ENCODE peak calls at places on chromosomes 2 and 18, in six cellular contexts. One of them, this sample, is unnamed.

GRCh38 chr2:63590621-63591408 is 2.1 kb downstream of the MDH1 start:
- DNase-seq in left ventricle myocardium inferior: no peak
- DNase-seq in kidney: no peak
- DNase-seq in upper lobe of right lung: no peak
- DNase-seq in aorta: no peak
- DNase-seq in hepatocyte: peak; percentile 49
- DNase-seq in this sample: no peak

GRCh38 chr2:26542194-26542455 is 64.2 kb upstream of the OTOF start:
- DNase-seq in upper lobe of right lung: peak; percentile 34
- DNase-seq in aorta: peak; percentile 13
- DNase-seq in left ventricle myocardium inferior: no peak
- DNase-seq in hepatocyte: no peak
- DNase-seq in kidney: no peak
- DNase-seq in this sample: peak; percentile 38

GRCh38 chr2:66531156-66531555 is 96.2 kb downstream of the MEIS1 start:
- DNase-seq in left ventricle myocardium inferior: no peak
- DNase-seq in hepatocyte: no peak
- DNase-seq in aorta: no peak
- DNase-seq in upper lobe of right lung: no peak
- DNase-seq in kidney: no peak
- DNase-seq in this sample: no peak

GRCh38 chr18:61892683-61893303 is at the start of gene RNF152:
- DNase-seq in upper lobe of right lung: peak; percentile 63
- DNase-seq in aorta: peak; percentile 74
- DNase-seq in kidney: peak; percentile 81
- DNase-seq in hepatocyte: peak; percentile 61
- DNase-seq in left ventricle myocardium inferior: peak; percentile 36
- DNase-seq in this sample: peak; percentile 90

GRCh38 chr2:152573168-152573567 is 144.1 kb downstream of the PRPF40A start:
- DNase-seq in hepatocyte: no peak
- DNase-seq in upper lobe of right lung: no peak
- DNase-seq in left ventricle myocardium inferior: no peak
- DNase-seq in aorta: no peak
- DNase-seq in kidney: no peak
- DNase-seq in this sample: no peak

GRCh38 chr2:25521665-25522387 is 151.6 kb downstream of the DTNB start:
- DNase-seq in kidney: no peak
- DNase-seq in left ventricle myocardium inferior: no peak
- DNase-seq in hepatocyte: peak; percentile 83
- DNase-seq in aorta: no peak
- DNase-seq in upper lobe of right lung: no peak
- DNase-seq in this sample: no peak

GRCh38 chr2:96321230-96322103 is 3.6 kb upstream of the ITPRIPL1 start:
- DNase-seq in kidney: peak; percentile 80
- DNase-seq in left ventricle myocardium inferior: peak; percentile 50
- DNase-seq in aorta: peak; percentile 82
- DNase-seq in hepatocyte: peak; percentile 23
- DNase-seq in upper lobe of right lung: peak; percentile 79
- DNase-seq in this sample: peak; percentile 83

GRCh38 chr2:70797502-70797901 is 7.1 kb upstream of the FIGLA start:
- DNase-seq in left ventricle myocardium inferior: no peak
- DNase-seq in aorta: no peak
- DNase-seq in hepatocyte: no peak
- DNase-seq in kidney: no peak
- DNase-seq in upper lobe of right lung: no peak
- DNase-seq in this sample: no peak

GRCh38 chr2:12452211-12452610 is 264.5 kb upstream of the TRIB2 start:
- DNase-seq in upper lobe of right lung: no peak
- DNase-seq in aorta: no peak
- DNase-seq in kidney: no peak
- DNase-seq in hepatocyte: no peak
- DNase-seq in left ventricle myocardium inferior: no peak
- DNase-seq in this sample: no peak

GRCh38 chr2:8876628-8877027 is 39.2 kb upstream of the KIDINS220 start:
- DNase-seq in aorta: no peak
- DNase-seq in kidney: no peak
- DNase-seq in left ventricle myocardium inferior: no peak
- DNase-seq in hepatocyte: no peak
- DNase-seq in upper lobe of right lung: no peak
- DNase-seq in this sample: no peak

GRCh38 chr2:36670881-36671595 is 25.5 kb upstream of the VIT start:
- DNase-seq in left ventricle myocardium inferior: no peak
- DNase-seq in hepatocyte: no peak
- DNase-seq in upper lobe of right lung: no peak
- DNase-seq in kidney: no peak
- DNase-seq in aorta: no peak
- DNase-seq in this sample: no peak

GRCh38 chr2:118223487-118224136 is 135.3 kb downstream of the INSIG2 start:
- DNase-seq in kidney: no peak
- DNase-seq in hepatocyte: no peak
- DNase-seq in aorta: no peak
- DNase-seq in left ventricle myocardium inferior: no peak
- DNase-seq in upper lobe of right lung: no peak
- DNase-seq in this sample: peak; percentile 71

GRCh38 chr2:184644685-184645084 is 46.4 kb downstream of the ZNF804A start:
- DNase-seq in upper lobe of right lung: no peak
- DNase-seq in kidney: no peak
- DNase-seq in left ventricle myocardium inferior: no peak
- DNase-seq in hepatocyte: no peak
- DNase-seq in aorta: no peak
- DNase-seq in this sample: no peak

GRCh38 chr18:55897101-55897500 is 309.1 kb upstream of the TCF4 start:
- DNase-seq in left ventricle myocardium inferior: no peak
- DNase-seq in hepatocyte: peak; percentile 10
- DNase-seq in upper lobe of right lung: no peak
- DNase-seq in aorta: no peak
- DNase-seq in kidney: no peak
- DNase-seq in this sample: no peak

GRCh38 chr2:176907341-176907740 is 305.3 kb upstream of the HNRNPA3 start:
- DNase-seq in upper lobe of right lung: no peak
- DNase-seq in kidney: no peak
- DNase-seq in aorta: no peak
- DNase-seq in hepatocyte: no peak
- DNase-seq in left ventricle myocardium inferior: no peak
- DNase-seq in this sample: no peak

GRCh38 chr2:181781082-181781786 is 100.9 kb upstream of the NEUROD1 start:
- DNase-seq in upper lobe of right lung: no peak
- DNase-seq in left ventricle myocardium inferior: no peak
- DNase-seq in aorta: no peak
- DNase-seq in hepatocyte: no peak
- DNase-seq in kidney: no peak
- DNase-seq in this sample: no peak

GRCh38 chr2:28547223-28547860 is 51.5 kb downstream of the PLB1 start:
- DNase-seq in aorta: no peak
- DNase-seq in upper lobe of right lung: no peak
- DNase-seq in left ventricle myocardium inferior: no peak
- DNase-seq in hepatocyte: no peak
- DNase-seq in kidney: no peak
- DNase-seq in this sample: no peak

GRCh38 chr2:15160201-15160600 is 400.9 kb downstream of the NBAS start:
- DNase-seq in aorta: no peak
- DNase-seq in upper lobe of right lung: no peak
- DNase-seq in left ventricle myocardium inferior: no peak
- DNase-seq in kidney: no peak
- DNase-seq in hepatocyte: no peak
- DNase-seq in this sample: no peak

GRCh38 chr2:32479224-32479623 is 122.4 kb downstream of the BIRC6 start:
- DNase-seq in upper lobe of right lung: no peak
- DNase-seq in left ventricle myocardium inferior: no peak
- DNase-seq in kidney: no peak
- DNase-seq in aorta: no peak
- DNase-seq in hepatocyte: no peak
- DNase-seq in this sample: no peak

GRCh38 chr2:173884403-173884802 is 80.8 kb downstream of the SP3 start:
- DNase-seq in aorta: no peak
- DNase-seq in kidney: no peak
- DNase-seq in hepatocyte: peak; percentile 29
- DNase-seq in left ventricle myocardium inferior: peak; percentile 55
- DNase-seq in upper lobe of right lung: peak; percentile 76
- DNase-seq in this sample: peak; percentile 81

DNA sequence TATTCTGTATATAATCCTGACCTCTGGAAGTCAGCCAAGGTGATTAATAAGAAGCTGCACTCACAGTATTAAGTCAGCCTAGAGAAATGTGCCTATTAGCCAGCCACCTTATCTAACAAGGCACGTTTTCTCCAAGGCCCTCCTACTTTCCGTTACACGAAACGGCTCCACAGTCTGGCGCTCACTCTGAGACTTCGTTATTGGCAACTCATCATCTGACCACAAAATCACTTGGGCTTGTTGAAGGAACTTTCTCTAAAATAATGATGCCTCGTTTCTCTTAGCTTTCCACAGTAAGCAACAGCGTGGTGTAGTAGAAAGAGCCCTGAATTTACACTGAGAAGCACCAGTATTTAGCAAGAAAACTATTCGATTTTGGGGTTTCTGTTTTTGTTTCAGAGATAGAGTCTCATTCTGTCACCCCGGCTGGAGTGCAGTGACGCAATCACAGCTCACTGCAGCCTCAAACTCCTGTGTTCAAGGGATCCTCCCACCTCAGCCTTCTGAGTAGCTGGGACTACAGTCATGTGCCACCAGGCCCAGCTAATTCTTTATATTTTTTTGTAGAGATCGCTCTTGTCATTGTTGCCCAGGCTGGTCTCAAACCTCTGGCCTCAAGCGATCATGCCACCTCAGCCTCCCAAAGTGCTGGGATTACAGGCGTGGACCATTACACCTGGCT is 53.6 kb upstream of the SLC14A1 start:
- DNase-seq in aorta: no peak
- DNase-seq in upper lobe of right lung: no peak
- DNase-seq in left ventricle myocardium inferior: no peak
- DNase-seq in hepatocyte: no peak
- DNase-seq in kidney: no peak
- DNase-seq in this sample: peak; percentile 39
- H3K4me1 ChIP-seq in aorta: no peaks in the 10 kb centered on the region
- H3K4me1 ChIP-seq in upper lobe of right lung: peaks cover 33% of the 10 kb centered on the region
- H3K4me1 ChIP-seq in left ventricle myocardium inferior: peaks cover 22% of the 10 kb centered on the region
- H3K4me1 ChIP-seq in hepatocyte: no peaks in the 10 kb centered on the region
- H3K4me1 ChIP-seq in kidney: peaks cover 7% of the 10 kb centered on the region
- H3K4me1 ChIP-seq in this sample: no peaks in the 10 kb centered on the region

GRCh38 chr2:119721462-119721861 is 38.3 kb upstream of the PTPN4 start:
- DNase-seq in hepatocyte: no peak
- DNase-seq in kidney: no peak
- DNase-seq in aorta: no peak
- DNase-seq in upper lobe of right lung: no peak
- DNase-seq in left ventricle myocardium inferior: peak; percentile 27
- DNase-seq in this sample: no peak

GRCh38 chr2:119723784-119724467 is 35.8 kb upstream of the PTPN4 start:
- DNase-seq in hepatocyte: no peak
- DNase-seq in upper lobe of right lung: no peak
- DNase-seq in kidney: no peak
- DNase-seq in left ventricle myocardium inferior: no peak
- DNase-seq in aorta: no peak
- DNase-seq in this sample: no peak

GRCh38 chr2:119721043-119721442 is 38.7 kb upstream of the PTPN4 start:
- DNase-seq in upper lobe of right lung: no peak
- DNase-seq in aorta: no peak
- DNase-seq in left ventricle myocardium inferior: no peak
- DNase-seq in hepatocyte: no peak
- DNase-seq in kidney: no peak
- DNase-seq in this sample: no peak

GRCh38 chr2:119723121-119723635 is 36.5 kb upstream of the PTPN4 start:
- DNase-seq in left ventricle myocardium inferior: no peak
- DNase-seq in upper lobe of right lung: no peak
- DNase-seq in kidney: no peak
- DNase-seq in aorta: no peak
- DNase-seq in hepatocyte: no peak
- DNase-seq in this sample: no peak

DNA sequence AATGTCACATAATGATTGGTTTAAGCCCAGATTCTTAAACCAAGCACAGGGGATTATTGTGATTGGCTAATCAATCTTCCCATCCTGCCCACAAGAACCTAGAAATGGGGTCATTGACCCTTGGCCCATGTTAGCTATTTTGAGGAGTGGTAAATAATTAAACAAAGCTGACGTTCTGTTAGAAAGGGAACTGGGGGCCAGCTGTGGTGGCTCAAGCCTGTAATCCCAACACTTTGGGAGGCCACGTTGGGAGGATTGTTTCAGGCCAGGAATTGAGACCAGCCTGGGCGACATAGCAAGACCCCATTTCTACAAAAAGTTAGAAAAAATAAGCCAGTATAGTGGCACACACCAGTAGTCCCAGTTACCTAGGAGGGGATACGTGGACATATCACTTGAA is 37.8 kb upstream of the PTPN4 start:
- DNase-seq in kidney: no peak
- DNase-seq in upper lobe of right lung: no peak
- DNase-seq in left ventricle myocardium inferior: no peak
- DNase-seq in hepatocyte: no peak
- DNase-seq in aorta: no peak
- DNase-seq in this sample: no peak
- H3K4me3 ChIP-seq in kidney: no peak overlapping the region
- H3K4me3 ChIP-seq in upper lobe of right lung: no peak overlapping the region
- H3K4me3 ChIP-seq in left ventricle myocardium inferior: no peak overlapping the region
- H3K4me3 ChIP-seq in hepatocyte: no peak overlapping the region
- H3K4me3 ChIP-seq in aorta: no peak overlapping the region
- H3K4me3 ChIP-seq in this sample: no peak overlapping the region

GRCh38 chr2:46545015-46545839 is 65.9 kb downstream of the TMEM247 start:
- DNase-seq in hepatocyte: no peak
- DNase-seq in left ventricle myocardium inferior: no peak
- DNase-seq in aorta: no peak
- DNase-seq in upper lobe of right lung: no peak
- DNase-seq in kidney: no peak
- DNase-seq in this sample: no peak
- H3K4me1 ChIP-seq in hepatocyte: peaks cover 11% of the 10 kb centered on the region
- H3K4me1 ChIP-seq in left ventricle myocardium inferior: peaks cover 91% of the 10 kb centered on the region
- H3K4me1 ChIP-seq in aorta: peaks cover 2% of the 10 kb centered on the region
- H3K4me1 ChIP-seq in upper lobe of right lung: peaks cover 61% of the 10 kb centered on the region
- H3K4me1 ChIP-seq in kidney: peaks cover 11% of the 10 kb centered on the region
- H3K4me1 ChIP-seq in this sample: peaks cover 4% of the 10 kb centered on the region

DNA sequence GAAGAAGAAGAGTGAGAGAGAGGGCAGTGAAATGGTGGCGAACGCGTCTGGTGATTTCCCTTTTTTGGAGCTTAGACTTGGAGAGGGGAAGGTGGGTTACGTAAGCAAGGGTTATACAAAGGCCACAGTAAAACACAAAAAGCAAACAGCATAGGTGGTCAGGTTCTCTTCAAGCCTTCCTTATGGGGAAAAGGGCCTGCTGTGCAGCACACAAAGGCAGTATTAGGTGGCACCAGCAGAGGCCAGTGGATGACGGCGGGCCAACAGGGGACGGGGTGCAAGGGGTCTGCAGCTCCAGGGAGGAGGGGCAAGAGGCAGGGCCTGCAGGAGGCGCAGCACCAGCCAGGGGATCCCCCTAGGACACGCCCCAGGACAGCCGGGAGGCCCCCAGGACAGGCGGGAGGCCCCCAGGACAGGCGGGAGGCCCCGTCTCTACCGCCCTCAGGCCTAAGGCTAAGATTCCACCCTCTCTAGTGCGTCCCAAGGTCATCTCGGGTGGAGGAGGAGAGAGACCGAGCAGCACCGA is 32.6 kb upstream of the NPC1 start:
- DNase-seq in left ventricle myocardium inferior: no peak
- DNase-seq in hepatocyte: peak; percentile 54
- DNase-seq in aorta: peak; percentile 79
- DNase-seq in kidney: no peak
- DNase-seq in upper lobe of right lung: peak; percentile 74
- DNase-seq in this sample: peak; percentile 90
- H3K4me3 ChIP-seq in left ventricle myocardium inferior: peak overlapping the region; percentile 67
- H3K4me3 ChIP-seq in hepatocyte: peak overlapping the region; percentile 34
- H3K4me3 ChIP-seq in aorta: peak overlapping the region; percentile 56
- H3K4me3 ChIP-seq in kidney: peak overlapping the region; percentile 36
- H3K4me3 ChIP-seq in upper lobe of right lung: peak overlapping the region; percentile 54
- H3K4me3 ChIP-seq in this sample: peak overlapping the region; percentile 72